ENCODE peak calls at places on chromosomes 13 and 19, in eight cellular contexts. O is kidney epithelial cell; V is NCI-H1092 treated with DMSO at 0.1 percent for 48 hours; Q is germinal center; G is NB4; U is activated naive CD4-positive, alpha-beta T cell treated with anti-CD3 and anti-CD28 coated beads for 36 hours; J is HCEC 1CT; N is foreskin keratinocyte. S is an unnamed sample.

GRCh38 chr19:39325778-39326680 is 5.4 kb upstream of the LRFN1 start:
- DNase-seq in O (no peak), V (no peak), Q (no peak), G (peak; percentile 23), U (no peak), J (peak; percentile 11), N (no peak), S (peak; percentile 52)

GRCh38 chr13:98541211-98541610 is 35.7 kb downstream of the STK24 start:
- DNase-seq in O (no peak), V (no peak), Q (no peak), G (no peak), U (no peak), J (no peak), N (no peak), S (no peak)

GRCh38 chr19:36182612-36183454 is 30.6 kb upstream of the COX7A1 start:
- DNase-seq in O (no peak), V (no peak), Q (no peak), G (no peak), U (no peak), J (no peak), N (peak; percentile 93), S (no peak)

GRCh38 chr19:49339364-49340068 is 4.3 kb downstream of the CD37 start:
- DNase-seq in O (peak; percentile 71), V (peak; percentile 49), Q (peak; percentile 54), G (no peak), U (no peak), J (no peak), N (peak; percentile 90), S (peak; percentile 100)

GRCh38 chr13:31881495-31881882 is 142.2 kb downstream of the RXFP2 start:
- DNase-seq in O (no peak), V (no peak), Q (no peak), G (no peak), U (no peak), J (no peak), N (no peak), S (no peak)

GRCh38 chr19:47176627-47177090 is 46.0 kb downstream of the SAE1 start:
- DNase-seq in O (peak; percentile 44), V (no peak), Q (no peak), G (peak; percentile 66), U (peak; percentile 77), J (peak; percentile 94), N (peak; percentile 23), S (no peak)

GRCh38 chr19:17114414-17114831 is 38.8 kb downstream of the MYO9B start:
- DNase-seq in O (no peak), V (no peak), Q (no peak), G (no peak), U (no peak), J (no peak), N (peak; percentile 79), S (no peak)

GRCh38 chr13:95679722-95680121 is 2.8 kb downstream of the DNAJC3 start:
- DNase-seq in O (no peak), V (no peak), Q (no peak), G (no peak), U (no peak), J (no peak), N (no peak), S (peak; percentile 40)

GRCh38 chr13:91111476-91112190 is 235.9 kb upstream of the MIR17HG start:
- DNase-seq in O (no peak), V (no peak), Q (no peak), G (no peak), U (no peak), J (no peak), N (no peak), S (no peak)

GRCh38 chr13:43878897-43879322 is 630 bp downstream of the CCDC122 start:
- DNase-seq in O (peak; percentile 47), V (no peak), Q (no peak), G (peak; percentile 92), U (peak; percentile 54), J (peak; percentile 71), N (no peak), S (peak; percentile 48)

GRCh38 chr13:85982102-85982501 is 182.9 kb upstream of the SLITRK6 start:
- DNase-seq in O (no peak), V (no peak), Q (no peak), G (no peak), U (no peak), J (no peak), N (no peak), S (no peak)

GRCh38 chr13:104868806-104869205 is 1666.7 kb downstream of the EFNB2 start:
- DNase-seq in O (no peak), V (no peak), Q (no peak), G (no peak), U (no peak), J (no peak), N (no peak), S (no peak)

GRCh38 chr13:95327190-95327589 is 25.9 kb upstream of the ABCC4 start:
- DNase-seq in O (no peak), V (no peak), Q (no peak), G (no peak), U (no peak), J (no peak), N (no peak), S (no peak)

GRCh38 chr19:3094638-3095374 is 644 bp downstream of the GNA11 start:
- DNase-seq in O (no peak), V (no peak), Q (no peak), G (peak; percentile 51), U (peak; percentile 59), J (no peak), N (no peak), S (peak; percentile 67)

GRCh38 chr13:113084943-113085540 is 20.5 kb upstream of the F7 start:
- DNase-seq in O (no peak), V (no peak), Q (no peak), G (no peak), U (no peak), J (no peak), N (no peak), S (no peak)

GRCh38 chr13:28475916-28476725 is 18.8 kb downstream of the FLT1 start:
- DNase-seq in O (peak; percentile 21), V (no peak), Q (no peak), G (peak; percentile 84), U (no peak), J (peak; percentile 89), N (peak; percentile 48), S (no peak)

GRCh38 chr13:56201834-56202233 is 938.9 kb upstream of the PRR20A start:
- DNase-seq in O (no peak), V (no peak), Q (no peak), G (no peak), U (no peak), J (no peak), N (no peak), S (no peak)

GRCh38 chr13:111515648-111516047 is 195.2 kb downstream of the TEX29 start:
- DNase-seq in O (no peak), V (no peak), Q (no peak), G (no peak), U (no peak), J (no peak), N (no peak), S (no peak)

GRCh38 chr13:32585625-32586021 is 629 bp upstream of the PDS5B start:
- DNase-seq in O (no peak), V (no peak), Q (peak; percentile 12), G (peak; percentile 23), U (no peak), J (no peak), N (no peak), S (peak; percentile 48)

GRCh38 chr13:94318418-94318817 is 161.1 kb downstream of the DCT start:
- DNase-seq in O (no peak), V (no peak), Q (no peak), G (no peak), U (no peak), J (peak; percentile 21), N (no peak), S (no peak)

GRCh38 chr13:100550433-100550832 is 38.2 kb downstream of the GGACT start:
- DNase-seq in O (no peak), V (no peak), Q (no peak), G (no peak), U (no peak), J (peak; percentile 41), N (no peak), S (no peak)

GRCh38 chr13:112962396-112962795 is 6.6 kb upstream of the MCF2L start:
- DNase-seq in O (no peak), V (no peak), Q (no peak), G (no peak), U (no peak), J (no peak), N (no peak), S (no peak)

GRCh38 chr19:7986321-7987083 is 18.9 kb downstream of the ELAVL1 start:
- DNase-seq in O (peak; percentile 49), V (no peak), Q (no peak), G (no peak), U (no peak), J (peak; percentile 73), N (peak; percentile 53), S (no peak)

S was measured in Karpas-422.